ENCODE peak calls at places on chromosomes 11 and 22, in seven cellular contexts. W, N, K, O, H, F and V are unnamed samples.

GRCh38 chr11:122601131-122602125 is 54.1 kb upstream of the UBASH3B start:
- DNase-seq in H (no peak), W (no peak), F (no peak), K (no peak), O (peak; percentile 74), N (no peak), V (no peak)

GRCh38 chr11:110491577-110492352 is 62.0 kb downstream of the FDX1 start:
- DNase-seq in H (no peak), N (no peak), W (no peak), O (no peak), F (peak; percentile 50), K (no peak), V (no peak)

GRCh38 chr11:26276798-26277424 is 55.0 kb upstream of the ANO3 start:
- DNase-seq in O (peak; percentile 39), H (no peak), W (no peak), F (peak; percentile 65), N (peak; percentile 82), K (no peak), V (peak; percentile 63)

GRCh38 chr11:13384837-13385417 is 78.1 kb downstream of the BTBD10 start:
- DNase-seq in K (no peak), F (peak; percentile 43), O (peak; percentile 47), H (no peak), W (no peak), N (peak; percentile 76), V (peak; percentile 22)

GRCh38 chr11:125165111-125165663 is 636 bp downstream of the PKNOX2 start:
- DNase-seq in H (peak; percentile 72), W (no peak), F (no peak), O (peak; percentile 46), N (peak; percentile 62), K (no peak), V (no peak)

GRCh38 chr11:103949781-103950180 is 86.7 kb upstream of the DDI1 start:
- DNase-seq in H (no peak), W (no peak), N (no peak), K (no peak), O (peak; percentile 76), F (no peak), V (no peak)

GRCh38 chr22:26548303-26548702 is 36.0 kb upstream of the TFIP11 start:
- DNase-seq in K (no peak), H (no peak), O (no peak), F (no peak), W (no peak), N (no peak), V (no peak)

GRCh38 chr22:28435271-28435825 is 244.3 kb downstream of the TTC28 start:
- DNase-seq in O (peak; percentile 45), H (no peak), F (no peak), K (no peak), W (peak; percentile 26), N (no peak), V (no peak)

GRCh38 chr11:126430581-126431320 is 75.3 kb downstream of the ST3GAL4 start:
- DNase-seq in N (no peak), W (no peak), O (no peak), H (no peak), F (no peak), K (no peak), V (no peak)

GRCh38 chr11:118046964-118047700 is 29.7 kb upstream of the TMPRSS4 start:
- DNase-seq in H (no peak), O (no peak), F (no peak), W (no peak), N (peak; percentile 64), K (no peak), V (no peak)

GRCh38 chr11:118918686-118919280 is 6.9 kb downstream of the BCL9L start:
- DNase-seq in K (no peak), F (no peak), H (no peak), O (peak; percentile 68), N (peak; percentile 70), W (no peak), V (peak; percentile 29)

GRCh38 chr11:35272391-35272821 is 133.4 kb downstream of the CD44 start:
- DNase-seq in F (no peak), K (peak; percentile 12), W (no peak), O (no peak), H (no peak), N (peak; percentile 86), V (no peak)

GRCh38 chr11:118947091-118947490 is 9.0 kb upstream of the UPK2 start:
- DNase-seq in F (no peak), O (no peak), W (no peak), N (no peak), H (no peak), K (no peak), V (no peak)

GRCh38 chr11:129590030-129590752 is 214.5 kb downstream of the BARX2 start:
- DNase-seq in F (no peak), W (no peak), N (no peak), O (no peak), K (no peak), H (no peak), V (no peak)

GRCh38 chr22:35547993-35548761 is 7.5 kb downstream of the RASD2 start:
- DNase-seq in O (no peak), F (no peak), H (no peak), N (no peak), K (no peak), W (no peak), V (no peak)

GRCh38 chr22:42662114-42663021 is 13.2 kb upstream of the CYB5R3 start:
- DNase-seq in O (peak; percentile 57), K (peak; percentile 71), F (peak; percentile 72), N (peak; percentile 95), H (peak; percentile 92), W (no peak), V (no peak)

GRCh38 chr11:66020618-66021357 is 5.5 kb downstream of the CATSPER1 start:
- DNase-seq in N (no peak), F (no peak), W (no peak), O (peak; percentile 91), K (no peak), H (peak; percentile 75), V (peak; percentile 88)

GRCh38 chr22:37569009-37569920 is 9.0 kb downstream of the CDC42EP1 start:
- DNase-seq in N (no peak), F (no peak), H (no peak), W (no peak), O (peak; percentile 10), K (no peak), V (no peak)

GRCh38 chr22:19877626-19878339 is 23.1 kb upstream of the GNB1L start:
- DNase-seq in K (no peak), N (no peak), H (peak; percentile 45), O (no peak), F (no peak), W (no peak), V (no peak)

GRCh38 chr11:62774407-62774806 is 3.2 kb downstream of the TAF6L start:
- DNase-seq in N (no peak), H (peak; percentile 7), O (no peak), F (no peak), K (no peak), W (no peak), V (peak; percentile 59)

GRCh38 chr11:34512810-34513673 is 552 bp downstream of the ELF5 start:
- DNase-seq in N (peak; percentile 82), O (peak; percentile 50), F (peak; percentile 55), H (no peak), W (no peak), K (peak; percentile 28), V (peak; percentile 21)

GRCh38 chr11:2892215-2893020 is 6.8 kb upstream of the CDKN1C start:
- DNase-seq in K (peak; percentile 42), F (peak; percentile 66), O (peak; percentile 45), N (peak; percentile 90), W (no peak), H (peak; percentile 79), V (peak; percentile 22)

GRCh38 chr22:44139773-44140172 is 41.0 kb upstream of the PARVG start:
- DNase-seq in K (no peak), H (peak; percentile 28), N (no peak), O (no peak), F (no peak), W (no peak), V (no peak)